ENCODE peak calls at places on chromosomes 11 and 22, in six cellular contexts. J is CD4-positive, alpha-beta T cell; M is upper lobe of right lung; A is heart right ventricle; Y is tibial artery; S is sigmoid colon. D is an unnamed sample.
A peak's percentile ranks its signal among the peaks of the same experiment; 100 is the strongest.

GRCh38 chr11:91303754-91304153 is 920.9 kb upstream of the FAT3 start:
- DNase-seq in J (no peak), M (no peak), A (no peak), Y (no peak), S (no peak), D (no peak)

GRCh38 chr22:43533131-43533530 is 121.3 kb downstream of the MPPED1 start:
- DNase-seq in J (no peak), M (no peak), A (no peak), Y (peak; percentile 13), S (peak; percentile 32), D (no peak)

GRCh38 chr11:130592056-130592455 is 143.6 kb downstream of the ADAMTS15 start:
- DNase-seq in J (no peak), M (no peak), A (no peak), Y (no peak), S (no peak), D (no peak)

GRCh38 chr11:125070699-125071254 is 7.7 kb downstream of the SLC37A2 start:
- DNase-seq in J (no peak), M (peak; percentile 89), A (peak; percentile 52), Y (peak; percentile 81), S (peak; percentile 86), D (no peak)

GRCh38 chr22:47449508-47450270 is 687.2 kb downstream of the TBC1D22A start:
- DNase-seq in J (no peak), M (no peak), A (no peak), Y (no peak), S (no peak), D (no peak)

GRCh38 chr11:396948-397548 is 3.0 kb downstream of the PKP3 start:
- DNase-seq in J (peak; percentile 47), M (no peak), A (peak; percentile 62), Y (no peak), S (peak; percentile 82), D (peak; percentile 48)

GRCh38 chr11:118953265-118953664 is 2.8 kb upstream of the UPK2 start:
- DNase-seq in J (no peak), M (no peak), A (no peak), Y (no peak), S (no peak), D (no peak)

GRCh38 chr11:110100476-110101240 is 7.5 kb downstream of the ZC3H12C start:
- DNase-seq in J (no peak), M (no peak), A (no peak), Y (no peak), S (no peak), D (no peak)

GRCh38 chr11:62108971-62109391 is 14.8 kb upstream of the INCENP start:
- DNase-seq in J (no peak), M (no peak), A (no peak), Y (no peak), S (no peak), D (no peak)

GRCh38 chr22:23204541-23205157 is 24.3 kb downstream of the BCR start:
- DNase-seq in J (no peak), M (peak; percentile 77), A (peak; percentile 86), Y (peak; percentile 82), S (peak; percentile 79), D (no peak)

GRCh38 chr22:35154937-35155387 is 89.0 kb downstream of the ISX start:
- DNase-seq in J (peak; percentile 3), M (peak; percentile 68), A (peak; percentile 37), Y (no peak), S (peak; percentile 67), D (no peak)

DNA sequence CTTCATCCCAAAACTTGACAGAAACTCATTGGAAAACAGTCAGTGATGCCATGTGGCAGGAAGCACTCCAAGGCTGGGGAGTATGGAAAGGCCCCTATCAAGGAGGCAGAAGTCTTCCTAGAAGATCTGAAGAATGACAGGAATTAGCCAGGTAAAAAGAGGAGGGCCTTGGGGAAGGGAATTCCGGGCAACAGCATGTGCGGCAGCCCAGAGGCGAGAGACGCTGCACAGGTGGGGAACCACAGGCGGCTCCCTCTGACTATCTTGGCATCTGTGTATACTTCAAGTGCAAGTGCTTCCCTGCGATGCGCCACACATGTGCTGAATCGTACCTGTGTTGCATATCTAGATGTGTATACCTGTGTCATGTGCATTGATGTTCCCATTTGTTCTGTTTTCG is 12.7 kb downstream of the PDE2A start:
- DNase-seq in J (no peak), M (no peak), A (no peak), Y (no peak), S (no peak), D (no peak)
- H3K27me3 ChIP-seq in J (no peaks in the 10 kb centered on the region), M (peaks cover 8% of the 10 kb centered on the region), A (no peaks in the 10 kb centered on the region), Y (peaks cover 41% of the 10 kb centered on the region), S (peaks cover 3% of the 10 kb centered on the region), D (peaks cover 3% of the 10 kb centered on the region)

GRCh38 chr22:50000587-50001387 is 11.8 kb downstream of the IL17REL start:
- DNase-seq in J (no peak), M (peak; percentile 62), A (no peak), Y (peak; percentile 52), S (no peak), D (no peak)
- H3K27me3 ChIP-seq in J (peaks cover 11% of the 10 kb centered on the region), M (no peaks in the 10 kb centered on the region), A (no peaks in the 10 kb centered on the region), Y (peaks cover 70% of the 10 kb centered on the region), S (peaks cover 26% of the 10 kb centered on the region), D (no peaks in the 10 kb centered on the region)

DNA sequence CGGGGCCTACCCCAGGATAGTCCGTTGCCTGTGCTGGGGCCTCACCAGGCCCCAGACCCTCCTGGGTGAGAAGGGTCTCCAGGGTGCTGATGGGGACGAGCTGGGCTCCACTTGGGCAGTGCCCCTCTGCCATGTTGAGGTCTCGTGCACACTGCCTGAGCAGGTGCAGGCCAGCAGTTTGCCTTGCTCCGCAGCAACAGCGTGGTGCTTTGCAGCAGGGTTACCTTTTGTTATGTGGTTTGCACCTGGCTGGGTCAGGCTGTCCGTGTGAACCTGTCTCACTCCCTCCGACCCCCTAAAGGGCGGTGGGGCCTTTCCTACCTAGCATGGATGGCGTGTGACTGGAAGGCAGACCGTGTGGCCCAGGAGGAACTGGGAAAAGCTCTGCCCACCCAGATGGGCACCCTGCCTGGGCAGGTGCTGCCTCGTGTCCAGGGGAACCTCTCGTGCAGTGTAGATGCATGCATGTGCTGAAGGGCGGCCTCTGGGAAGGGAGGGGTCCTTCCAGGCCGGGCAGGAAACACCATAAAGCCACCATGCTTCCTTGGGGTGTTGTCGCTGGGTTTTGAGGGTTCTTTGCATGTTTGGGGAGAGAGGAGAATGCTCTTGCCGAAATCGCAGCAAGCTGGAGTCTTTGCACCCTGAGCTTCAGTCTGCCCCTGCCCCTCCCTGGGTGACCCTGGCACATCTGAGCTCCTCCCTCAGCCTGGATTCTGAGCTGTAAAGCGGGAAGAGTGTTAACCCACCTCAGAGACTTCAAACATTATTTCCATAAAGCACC is 75.4 kb upstream of the PPARA start:
- DNase-seq in J (no peak), M (peak; percentile 69), A (no peak), Y (peak; percentile 68), S (peak; percentile 68), D (peak; percentile 22)
- H3K27me3 ChIP-seq in J (no peaks in the 10 kb centered on the region), M (no peaks in the 10 kb centered on the region), A (no peaks in the 10 kb centered on the region), Y (no peaks in the 10 kb centered on the region), S (no peaks in the 10 kb centered on the region), D (no peaks in the 10 kb centered on the region)

DNA sequence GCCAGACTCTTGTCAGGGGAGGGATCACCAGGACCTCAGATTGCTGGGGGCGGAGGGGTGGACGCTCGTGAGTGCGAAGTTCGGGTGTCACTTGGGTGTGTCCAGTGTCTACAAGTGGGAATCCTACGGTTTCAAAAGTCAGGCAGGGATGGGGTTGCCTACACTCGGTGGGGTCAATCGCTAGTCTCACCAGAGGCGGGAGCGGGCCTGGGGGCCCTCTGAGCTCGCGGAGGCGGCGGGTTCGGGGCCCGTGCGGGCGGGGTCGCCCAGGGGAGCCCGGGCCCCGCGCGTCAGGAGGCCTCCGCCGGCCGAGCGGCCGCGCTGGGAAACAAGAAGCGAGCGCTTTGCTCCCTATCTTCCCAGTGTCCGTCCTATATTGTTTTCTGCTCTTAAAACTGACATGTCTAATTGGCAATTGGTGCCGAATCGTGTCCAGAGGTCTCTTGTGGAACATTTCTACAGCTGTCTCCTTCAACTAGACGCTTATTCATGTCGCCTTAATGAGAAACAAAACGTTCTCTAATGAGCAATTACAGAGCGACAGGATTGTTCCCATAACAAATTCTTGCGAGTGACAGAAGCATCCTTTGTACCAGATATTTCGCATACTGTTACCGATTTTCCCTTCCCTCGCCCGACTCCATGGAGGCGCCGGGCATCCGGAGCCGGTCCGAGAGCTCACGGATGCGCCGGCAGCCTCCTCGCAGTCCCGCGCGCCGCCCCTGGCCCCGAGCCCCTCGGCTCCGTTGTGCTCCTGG is 11.9 kb downstream of the PAX6 start:
- DNase-seq in J (no peak), M (no peak), A (no peak), Y (no peak), S (no peak), D (no peak)
- H3K27me3 ChIP-seq in J (peaks cover 95% of the 10 kb centered on the region), M (peaks cover 94% of the 10 kb centered on the region), A (peaks cover 90% of the 10 kb centered on the region), Y (peaks cover 75% of the 10 kb centered on the region), S (peaks cover 76% of the 10 kb centered on the region), D (peaks cover 62% of the 10 kb centered on the region)

DNA sequence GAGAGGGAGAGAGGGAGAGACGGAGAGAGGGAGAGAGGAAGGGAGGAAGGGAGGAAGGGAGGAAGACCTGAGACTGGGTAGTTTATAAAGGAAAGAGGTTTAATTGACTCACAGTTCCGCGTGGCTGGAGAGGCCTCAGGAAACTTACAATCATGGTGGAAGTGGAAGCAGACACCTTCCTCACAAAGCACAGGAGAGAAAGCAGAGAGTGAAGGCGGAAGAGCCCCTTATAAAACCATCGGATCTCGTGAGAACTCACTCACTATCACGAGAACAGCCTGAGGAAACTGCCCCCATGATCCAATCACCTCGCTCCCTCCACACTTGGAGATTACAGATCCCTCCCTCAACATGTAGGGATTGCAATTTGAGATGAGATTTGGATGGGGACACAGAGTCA is 12.2 kb upstream of the CARS1 start:
- DNase-seq in J (no peak), M (no peak), A (no peak), Y (no peak), S (no peak), D (no peak)
- H3K27me3 ChIP-seq in J (no peaks in the 10 kb centered on the region), M (no peaks in the 10 kb centered on the region), A (no peaks in the 10 kb centered on the region), Y (peaks cover 7% of the 10 kb centered on the region), S (no peaks in the 10 kb centered on the region), D (no peaks in the 10 kb centered on the region)

GRCh38 chr11:13964771-13965074 is 2.2 kb downstream of the SPON1 start:
- DNase-seq in J (no peak), M (no peak), A (no peak), Y (no peak), S (no peak), D (no peak)

GRCh38 chr11:13963949-13964770 is 1.6 kb downstream of the SPON1 start:
- DNase-seq in J (no peak), M (peak; percentile 70), A (peak; percentile 8), Y (peak; percentile 67), S (no peak), D (no peak)

GRCh38 chr11:13963169-13963948 is 836 bp downstream of the SPON1 start:
- DNase-seq in J (peak; percentile 44), M (no peak), A (no peak), Y (peak; percentile 66), S (peak; percentile 72), D (peak; percentile 55)

GRCh38 chr11:13965337-13965736 is 2.8 kb downstream of the SPON1 start:
- DNase-seq in J (no peak), M (no peak), A (no peak), Y (no peak), S (no peak), D (no peak)

GRCh38 chr11:13966486-13966885 is 4.0 kb downstream of the SPON1 start:
- DNase-seq in J (no peak), M (no peak), A (no peak), Y (no peak), S (no peak), D (no peak)
- H3K27me3 ChIP-seq in J (peaks cover 52% of the 10 kb centered on the region), M (peaks cover 48% of the 10 kb centered on the region), A (peaks cover 56% of the 10 kb centered on the region), Y (peaks cover 50% of the 10 kb centered on the region), S (peaks cover 34% of the 10 kb centered on the region), D (peaks cover 41% of the 10 kb centered on the region)